ENCODE peak calls at places on chromosomes 13 and 19, in four cellular contexts. I, U, L and G are unnamed samples.

GRCh38 chr19:55643003-55643732 is at the start of gene ZNF581:
- DNase-seq in I (peak; percentile 88), L (peak; percentile 90), U (peak; percentile 72), G (peak; percentile 84)

GRCh38 chr19:34184880-34185491 is 12.7 kb downstream of the LSM14A start:
- DNase-seq in U (no peak), L (peak; percentile 22), I (no peak), G (no peak)

GRCh38 chr13:108705031-108705430 is 75.6 kb downstream of the MYO16 start:
- DNase-seq in U (no peak), L (no peak), I (no peak), G (no peak)

GRCh38 chr13:63541336-63541735 is 2125.7 kb upstream of the PCDH20 start:
- DNase-seq in I (no peak), L (no peak), U (no peak), G (no peak)

GRCh38 chr13:97883356-97883755 is 70.1 kb upstream of the IPO5 start:
- DNase-seq in L (no peak), U (no peak), I (no peak), G (no peak)

GRCh38 chr19:50314724-50315700 is 14.2 kb downstream of the KCNC3 start:
- DNase-seq in I (no peak), U (no peak), L (peak; percentile 77), G (peak; percentile 8)

GRCh38 chr13:47250141-47250540 is 353.3 kb upstream of the HTR2A start:
- DNase-seq in L (no peak), I (peak; percentile 71), U (no peak), G (no peak)

GRCh38 chr13:27599096-27599495 is 21.2 kb downstream of the LNX2 start:
- DNase-seq in I (no peak), L (no peak), U (no peak), G (no peak)

GRCh38 chr19:49672131-49672919 is 4.7 kb upstream of the PRMT1 start:
- DNase-seq in U (peak; percentile 70), L (peak; percentile 95), I (peak; percentile 83), G (peak; percentile 94)

GRCh38 chr13:74056829-74057564 is 77.2 kb downstream of the KLF12 start:
- DNase-seq in L (no peak), U (no peak), I (no peak), G (no peak)

GRCh38 chr19:53597023-53597422 is 34.8 kb upstream of the DPRX start:
- DNase-seq in L (no peak), U (no peak), I (no peak), G (no peak)

GRCh38 chr13:42279080-42279479 is 7.1 kb downstream of the AKAP11 start:
- DNase-seq in I (no peak), L (no peak), U (no peak), G (no peak)

GRCh38 chr19:40348961-40349507 is 539 bp downstream of the PLD3 start:
- DNase-seq in U (no peak), L (no peak), I (no peak), G (no peak)

GRCh38 chr19:43726736-43727592 is 11.1 kb downstream of the IRGC start:
- DNase-seq in L (no peak), I (no peak), U (peak; percentile 59), G (no peak)

GRCh38 chr13:74115138-74115537 is 19.1 kb downstream of the KLF12 start:
- DNase-seq in U (no peak), L (no peak), I (no peak), G (no peak)

GRCh38 chr19:33621811-33622504 is at the start of gene CHST8:
- DNase-seq in I (no peak), U (no peak), L (peak; percentile 86), G (no peak)

GRCh38 chr19:50509366-50509765 is 1.6 kb downstream of the JOSD2 start:
- DNase-seq in I (no peak), U (no peak), L (no peak), G (no peak)

GRCh38 chr19:10290439-10290875 is 705 bp downstream of the ICAM5 start:
- DNase-seq in U (no peak), L (peak; percentile 81), I (no peak), G (no peak)

GRCh38 chr13:30022796-30023195 is 172.4 kb upstream of the UBL3 start:
- DNase-seq in L (no peak), U (no peak), I (no peak), G (no peak)

GRCh38 chr13:101511766-101512165 is 59.3 kb downstream of the ITGBL1 start:
- DNase-seq in L (no peak), I (no peak), U (no peak), G (no peak)

GRCh38 chr13:76980075-76980718 is 11.7 kb upstream of the CLN5 start:
- DNase-seq in I (peak; percentile 83), L (peak; percentile 99), U (peak; percentile 69), G (peak; percentile 92)

GRCh38 chr19:2887391-2887914 is 13.3 kb upstream of the ZNF57 start:
- DNase-seq in L (peak; percentile 51), I (no peak), U (no peak), G (no peak)

GRCh38 chr13:112066624-112067004 is 335 bp upstream of the SOX1 start:
- DNase-seq in L (peak; percentile 82), U (no peak), I (no peak), G (no peak)

GRCh38 chr13:113804017-113804702 is 45.1 kb downstream of the TMEM255B start:
- DNase-seq in U (no peak), L (no peak), I (no peak), G (no peak)

GRCh38 chr13:37059136-37059847 is at the start of gene SUPT20H:
- DNase-seq in U (peak; percentile 93), I (peak; percentile 96), L (peak; percentile 94), G (peak; percentile 57)

GRCh38 chr19:15265849-15266248 is 33.6 kb upstream of the EPHX3 start:
- DNase-seq in I (peak; percentile 97), U (peak; percentile 81), L (no peak), G (no peak)

GRCh38 chr19:18437481-18438330 is at the start of gene ISYNA1:
- DNase-seq in L (peak; percentile 89), U (no peak), I (no peak), G (no peak)

GRCh38 chr19:13804830-13805683 is 9.8 kb downstream of the ZSWIM4 start:
- DNase-seq in L (peak; percentile 82), U (no peak), I (peak; percentile 79), G (no peak)

GRCh38 chr19:42313096-42313839 is at the start of gene TMEM145:
- DNase-seq in I (no peak), L (peak; percentile 79), U (no peak), G (peak; percentile 69)

GRCh38 chr19:41711376-41712261 is 3.2 kb downstream of the CEACAM5 start:
- DNase-seq in U (no peak), I (no peak), L (no peak), G (no peak)

GRCh38 chr19:40721936-40722661 is 5.2 kb downstream of the ITPKC start:
- DNase-seq in L (no peak), I (no peak), U (no peak), G (no peak)

GRCh38 chr19:1063030-1063908 is 3.7 kb upstream of the ARHGAP45 start:
- DNase-seq in I (no peak), L (peak; percentile 67), U (no peak), G (no peak)

GRCh38 chr13:59391696-59392095 is 772.0 kb downstream of the DIAPH3 start:
- DNase-seq in U (no peak), I (no peak), L (peak; percentile 53), G (peak; percentile 7)

GRCh38 chr13:27922974-27923612 is 3.3 kb downstream of the PDX1 start:
- DNase-seq in I (no peak), L (no peak), U (no peak), G (peak; percentile 8)

GRCh38 chr19:19444694-19445155 is 39.2 kb downstream of the GATAD2A start:
- DNase-seq in U (no peak), I (no peak), L (no peak), G (no peak)

GRCh38 chr13:99723847-99724246 is 222.6 kb downstream of the TM9SF2 start:
- DNase-seq in I (no peak), U (no peak), L (peak; percentile 17), G (no peak)

GRCh38 chr13:24075137-24075975 is 85.2 kb upstream of the SPATA13 start:
- DNase-seq in I (no peak), L (no peak), U (no peak), G (no peak)
- TF ChIP-seq POLR2AphosphoS5 in I (no peak), L (no peak), U (no peak), G (no peak)

GRCh38 chr19:47111682-47112165 is 1.9 kb downstream of the ZC3H4 start:
- DNase-seq in L (no peak), I (no peak), U (no peak), G (no peak)
- TF ChIP-seq POLR2AphosphoS5 in L (no peak), I (no peak), U (no peak), G (peak; percentile 66)

GRCh38 chr19:16382775-16383543 is 58.3 kb downstream of the KLF2 start:
- DNase-seq in I (peak; percentile 95), U (peak; percentile 84), L (peak; percentile 91), G (peak; percentile 81)
- TF ChIP-seq POLR2AphosphoS5 in I (peak; percentile 78), U (peak; percentile 44), L (no peak), G (no peak)

DNA sequence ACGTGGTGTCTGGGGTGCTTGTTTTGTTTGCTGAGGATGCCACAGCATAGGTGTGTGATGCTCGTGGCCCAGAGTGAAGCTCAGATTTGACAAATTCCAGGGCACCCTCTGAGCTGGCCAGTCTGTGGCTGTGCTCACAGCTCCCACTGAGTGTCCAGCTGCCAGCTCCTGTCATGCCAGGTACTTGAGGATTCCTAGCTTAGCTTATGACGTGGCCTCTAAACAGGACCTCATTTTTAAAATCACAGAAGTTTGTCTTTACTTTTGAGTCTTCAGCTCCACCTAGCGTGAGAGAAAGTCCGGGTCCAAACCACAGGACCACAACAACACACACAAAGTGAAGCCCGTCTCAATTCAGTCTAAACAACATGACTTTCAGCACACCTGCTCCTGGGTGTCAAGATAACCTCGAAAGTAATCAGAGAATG is 117.3 kb downstream of the RAB20 start:
- DNase-seq in U (no peak), I (peak; percentile 83), L (no peak), G (no peak)
- TF ChIP-seq POLR2AphosphoS5 in U (no peak), I (peak; percentile 64), L (no peak), G (no peak)